ENCODE peak calls at places on chromosomes 7 and 10, in ten cellular contexts. M is NCI-H2081; P is COR-L47; Y is lower lobe of right lung; U is AG08395; W is fibroblast of mammary gland; V is brain microvascular endothelial cell; J is stimulated activated naive CD4-positive, alpha-beta T cell; S is NCI-H82; E is CD4-positive, CD25-positive, alpha-beta regulatory T cell. Z is an unnamed sample.

GRCh38 chr7:84294391-84294790 is 99.8 kb upstream of the SEMA3A start:
- DNase-seq in M (no peak), P (no peak), Y (no peak), U (no peak), W (no peak), V (no peak), J (no peak), S (no peak), E (no peak), Z (no peak)

GRCh38 chr7:143901360-143901709 is 641 bp downstream of the TCAF1 start:
- DNase-seq in M (no peak), P (no peak), Y (peak), U (peak), W (peak), V (peak), J (no peak), S (peak), E (no peak), Z (peak)

GRCh38 chr7:105141068-105141467 is 127.1 kb downstream of the KMT2E start:
- DNase-seq in M (no peak), P (peak), Y (no peak), U (peak), W (peak), V (peak), J (no peak), S (peak), E (no peak), Z (no peak)

GRCh38 chr7:108002726-108003590 is at the start of gene LAMB1:
- DNase-seq in M (peak), P (peak), Y (peak), U (peak), W (peak), V (peak), J (no peak), S (peak), E (no peak), Z (peak)

GRCh38 chr7:100583132-100584045 is 2.5 kb downstream of the LRCH4 start:
- DNase-seq in M (no peak), P (no peak), Y (peak), U (no peak), W (peak), V (peak), J (peak), S (no peak), E (peak), Z (peak)

GRCh38 chr7:19122018-19122588 is 4.7 kb upstream of the TWIST1 start:
- DNase-seq in M (peak), P (peak), Y (no peak), U (no peak), W (peak), V (peak), J (no peak), S (peak), E (no peak), Z (no peak)

GRCh38 chr7:74396993-74397392 is 56.7 kb upstream of the GTF2IRD1 start:
- DNase-seq in M (no peak), P (no peak), Y (no peak), U (no peak), W (no peak), V (no peak), J (no peak), S (no peak), E (no peak), Z (no peak)

GRCh38 chr10:47396311-47396717 is 12.2 kb upstream of the ZNF488 start:
- DNase-seq in M (no peak), P (no peak), Y (no peak), U (no peak), W (no peak), V (no peak), J (no peak), S (no peak), E (no peak), Z (no peak)

GRCh38 chr7:94223375-94224084 is 171.2 kb upstream of the COL1A2 start:
- DNase-seq in M (peak), P (peak), Y (no peak), U (peak), W (peak), V (peak), J (no peak), S (peak), E (no peak), Z (no peak)

GRCh38 chr7:30380294-30380693 is 95.9 kb downstream of the ZNRF2 start:
- DNase-seq in M (no peak), P (no peak), Y (no peak), U (no peak), W (no peak), V (no peak), J (no peak), S (no peak), E (no peak), Z (no peak)

GRCh38 chr10:62637249-62638061 is 167.1 kb upstream of the ADO start:
- DNase-seq in M (no peak), P (no peak), Y (no peak), U (peak), W (peak), V (peak), J (peak), S (no peak), E (peak), Z (peak)

GRCh38 chr7:45021604-45022296 is 21.7 kb downstream of the CCM2 start:
- DNase-seq in M (no peak), P (no peak), Y (no peak), U (peak), W (peak), V (peak), J (no peak), S (peak), E (no peak), Z (no peak)

GRCh38 chr10:122727426-122727825 is 27.8 kb upstream of the C10orf120 start:
- DNase-seq in M (no peak), P (no peak), Y (no peak), U (no peak), W (no peak), V (no peak), J (no peak), S (no peak), E (no peak), Z (no peak)

GRCh38 chr10:62662471-62662870 is 142.0 kb upstream of the ADO start:
- DNase-seq in M (no peak), P (no peak), Y (no peak), U (no peak), W (no peak), V (no peak), J (no peak), S (no peak), E (no peak), Z (no peak)

GRCh38 chr7:954330-955238 is at the start of gene ADAP1:
- DNase-seq in M (no peak), P (peak), Y (peak), U (peak), W (no peak), V (no peak), J (peak), S (no peak), E (peak), Z (no peak)

GRCh38 chr10:102552533-102552932 is 48.8 kb downstream of the SUFU start:
- DNase-seq in M (no peak), P (no peak), Y (no peak), U (no peak), W (no peak), V (no peak), J (no peak), S (no peak), E (no peak), Z (no peak)

GRCh38 chr10:48667960-48668541 is 16.6 kb upstream of the WDFY4 start:
- DNase-seq in M (no peak), P (no peak), Y (no peak), U (no peak), W (no peak), V (no peak), J (no peak), S (no peak), E (no peak), Z (no peak)

GRCh38 chr7:71348751-71349415 is 216.9 kb downstream of the GALNT17 start:
- DNase-seq in M (no peak), P (no peak), Y (no peak), U (no peak), W (no peak), V (no peak), J (no peak), S (peak), E (no peak), Z (no peak)

GRCh38 chr7:101255841-101256240 is 11.0 kb upstream of the FIS1 start:
- DNase-seq in M (no peak), P (no peak), Y (no peak), U (no peak), W (no peak), V (no peak), J (no peak), S (no peak), E (no peak), Z (no peak)

GRCh38 chr10:49654036-49654693 is 25.3 kb upstream of the C10orf53 start:
- DNase-seq in M (no peak), P (no peak), Y (no peak), U (no peak), W (no peak), V (no peak), J (no peak), S (no peak), E (no peak), Z (no peak)

GRCh38 chr7:84800846-84801245 is 386.0 kb downstream of the SEMA3D start:
- DNase-seq in M (no peak), P (no peak), Y (no peak), U (no peak), W (no peak), V (no peak), J (no peak), S (no peak), E (no peak), Z (no peak)

GRCh38 chr10:35559416-35559815 is 45.7 kb upstream of the GJD4 start:
- DNase-seq in M (no peak), P (no peak), Y (no peak), U (no peak), W (no peak), V (no peak), J (no peak), S (peak), E (no peak), Z (no peak)

GRCh38 chr7:8379264-8379663 is 54.1 kb upstream of the NXPH1 start:
- DNase-seq in M (peak), P (peak), Y (no peak), U (no peak), W (no peak), V (no peak), J (no peak), S (peak), E (no peak), Z (no peak)

GRCh38 chr7:70807650-70808049 is 324.3 kb upstream of the GALNT17 start:
- DNase-seq in M (no peak), P (no peak), Y (no peak), U (no peak), W (no peak), V (no peak), J (no peak), S (peak), E (no peak), Z (no peak)

GRCh38 chr10:123316776-123317175 is 162.6 kb downstream of the BUB3 start:
- DNase-seq in M (no peak), P (no peak), Y (no peak), U (no peak), W (no peak), V (no peak), J (no peak), S (no peak), E (no peak), Z (no peak)

GRCh38 chr7:17770710-17771375 is 169.5 kb downstream of the SNX13 start:
- DNase-seq in M (no peak), P (no peak), Y (no peak), U (no peak), W (no peak), V (no peak), J (no peak), S (peak), E (no peak), Z (no peak)

GRCh38 chr10:125692932-125693847 is 10.2 kb upstream of the TEX36 start:
- DNase-seq in M (no peak), P (no peak), Y (no peak), U (peak), W (peak), V (no peak), J (no peak), S (no peak), E (no peak), Z (no peak)